ENCODE peak calls at places on chromosomes 6 and 20, in eight cellular contexts. B is esophagus squamous epithelium, Q is cardiac fibroblast, H is tibial artery, E is dorsolateral prefrontal cortex, T is AG04450, M is stomach, J is PC-9. W is an unnamed sample.

GRCh38 chr6:123965894-123966293 is 162.2 kb downstream of the NKAIN2 start:
- DNase-seq in B (no peak), Q (no peak), H (no peak), E (no peak), T (no peak), M (no peak), J (no peak), W (no peak)

GRCh38 chr20:52785678-52786077 is 186.5 kb upstream of the TSHZ2 start:
- DNase-seq in B (no peak), Q (no peak), H (no peak), E (no peak), T (no peak), M (no peak), J (no peak), W (peak; percentile 33)

GRCh38 chr20:1827974-1828785 is 67.0 kb upstream of the SIRPA start:
- DNase-seq in B (no peak), Q (peak; percentile 68), H (no peak), E (peak; percentile 95), T (no peak), M (peak; percentile 35), J (peak; percentile 55), W (no peak)

GRCh38 chr20:32820698-32821378 is 1.1 kb downstream of the MAPRE1 start:
- DNase-seq in B (no peak), Q (no peak), H (no peak), E (no peak), T (no peak), M (no peak), J (no peak), W (no peak)

GRCh38 chr6:159172066-159172465 is 2.9 kb downstream of the FNDC1 start:
- DNase-seq in B (no peak), Q (peak; percentile 52), H (no peak), E (no peak), T (no peak), M (no peak), J (no peak), W (no peak)

GRCh38 chr6:68726992-68727391 is 91.9 kb downstream of the ADGRB3 start:
- DNase-seq in B (no peak), Q (no peak), H (no peak), E (no peak), T (no peak), M (no peak), J (no peak), W (no peak)

GRCh38 chr20:51156796-51157119 is 133.9 kb upstream of the KCNG1 start:
- DNase-seq in B (no peak), Q (no peak), H (no peak), E (no peak), T (no peak), M (no peak), J (no peak), W (no peak)

GRCh38 chr6:21615504-21615903 is 22.0 kb downstream of the SOX4 start:
- DNase-seq in B (no peak), Q (peak; percentile 78), H (no peak), E (no peak), T (no peak), M (no peak), J (no peak), W (no peak)

DNA sequence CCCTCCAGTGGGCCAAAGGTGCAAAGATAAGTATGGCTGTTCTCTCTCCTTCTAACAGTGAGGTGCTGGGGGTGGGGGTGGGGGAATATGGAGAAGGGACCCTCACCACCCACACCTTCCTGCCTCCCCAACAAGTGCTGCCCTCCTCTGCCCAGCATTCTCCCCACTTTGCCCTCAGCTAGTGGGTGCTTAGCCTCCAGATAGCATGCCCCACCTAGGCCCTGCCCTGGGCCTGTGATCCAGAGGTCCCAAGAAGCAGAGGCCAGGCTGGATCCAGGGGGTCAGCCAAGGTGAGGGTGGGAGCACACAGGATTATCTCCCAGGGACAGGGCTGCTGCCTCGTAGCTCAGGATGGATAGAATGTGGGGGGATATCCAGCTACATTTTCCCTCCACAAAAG is 1.2 kb downstream of the ADISSP start:
- DNase-seq in B (no peak), Q (no peak), H (no peak), E (no peak), T (no peak), M (no peak), J (no peak), W (no peak)
- H3K4me3 ChIP-seq in B (peak overlapping the region; percentile 70), Q (no peak overlapping the region), H (peak overlapping the region; percentile 81), E (peak overlapping the region; percentile 73), T (peak overlapping the region; percentile 77), M (peak overlapping the region; percentile 85), J (peak overlapping the region; percentile 95), W (peak overlapping the region; percentile 82)

GRCh38 chr6:147001621-147002020 is 202.6 kb upstream of the STXBP5 start:
- DNase-seq in B (no peak), Q (peak; percentile 45), H (no peak), E (no peak), T (no peak), M (no peak), J (no peak), W (no peak)
- H3K4me3 ChIP-seq in B (no peak overlapping the region), Q (no peak overlapping the region), H (no peak overlapping the region), E (no peak overlapping the region), T (no peak overlapping the region), M (no peak overlapping the region), J (no peak overlapping the region), W (no peak overlapping the region)

DNA sequence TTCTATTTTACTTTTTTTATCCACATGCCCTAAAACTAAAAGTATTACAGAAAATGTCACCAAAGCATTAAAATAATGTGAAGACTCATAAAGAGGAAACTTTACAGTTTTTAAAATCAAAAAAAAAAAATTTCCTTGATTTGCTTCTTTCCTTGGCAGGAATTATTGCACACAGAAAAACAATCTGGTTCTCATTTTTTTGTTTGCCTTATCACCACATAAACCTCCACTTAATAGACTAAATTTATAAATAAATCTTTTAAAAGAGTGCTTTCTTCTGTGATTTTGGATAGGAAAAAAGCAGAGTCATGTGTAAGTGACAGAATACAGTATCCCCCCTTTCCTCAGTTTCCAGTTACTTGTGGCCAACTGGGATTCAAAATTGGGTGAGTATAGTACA is 695.1 kb upstream of the CITED2 start:
- DNase-seq in B (no peak), Q (no peak), H (no peak), E (no peak), T (no peak), M (no peak), J (no peak), W (no peak)
- H3K4me3 ChIP-seq in B (no peak overlapping the region), Q (no peak overlapping the region), H (no peak overlapping the region), E (no peak overlapping the region), T (no peak overlapping the region), M (no peak overlapping the region), J (no peak overlapping the region), W (no peak overlapping the region)

GRCh38 chr6:157097255-157097936 is 225.9 kb downstream of the TMEM242 start:
- DNase-seq in B (no peak), Q (no peak), H (no peak), E (no peak), T (no peak), M (no peak), J (no peak), W (no peak)
- H3K4me3 ChIP-seq in B (no peak overlapping the region), Q (no peak overlapping the region), H (no peak overlapping the region), E (no peak overlapping the region), T (no peak overlapping the region), M (no peak overlapping the region), J (no peak overlapping the region), W (no peak overlapping the region)

W was measured in LNCaP clone FGC.